ENCODE peak calls at places on chromosomes 4 and X, in four cellular contexts. Y, T, M and G are unnamed samples.
A peak's percentile ranks its signal among the peaks of the same experiment; 100 is the strongest.

GRCh38 chr4:147839200-147839599 is 107.3 kb downstream of the ARHGAP10 start:
- DNase-seq in T (no peak), M (no peak), Y (no peak), G (no peak)

GRCh38 chr4:19913670-19914069 is 338.0 kb upstream of the SLIT2 start:
- DNase-seq in T (no peak), M (no peak), Y (no peak), G (no peak)

GRCh38 chr4:101527186-101527585 is 179.9 kb upstream of the PPP3CA start:
- DNase-seq in T (no peak), M (no peak), Y (no peak), G (no peak)

GRCh38 chrX:37796805-37797204 is 16.9 kb downstream of the CYBB start:
- DNase-seq in T (no peak), Y (no peak), M (no peak), G (no peak)

GRCh38 chrX:107718156-107718621 is 57.4 kb downstream of the TSC22D3 start:
- DNase-seq in Y (peak; percentile 82), T (peak; percentile 44), M (peak; percentile 86), G (peak; percentile 71)

GRCh38 chrX:112642349-112642748 is 37.4 kb downstream of the LHFPL1 start:
- DNase-seq in T (peak; percentile 11), Y (peak; percentile 67), M (peak; percentile 46), G (peak; percentile 21)

GRCh38 chr4:38805530-38806145 is 1.0 kb upstream of the TLR1 start:
- DNase-seq in M (no peak), Y (no peak), T (no peak), G (no peak)

GRCh38 chr4:108029731-108030130 is 40.0 kb downstream of the HADH start:
- DNase-seq in T (no peak), M (no peak), Y (no peak), G (no peak)

GRCh38 chr4:165828928-165829327 is 44.1 kb upstream of the TLL1 start:
- DNase-seq in T (no peak), M (no peak), Y (no peak), G (no peak)

GRCh38 chrX:70088281-70088680 is 26.0 kb downstream of the OTUD6A start:
- DNase-seq in Y (no peak), T (no peak), M (no peak), G (no peak)

GRCh38 chr4:123785515-123785914 is 388.9 kb downstream of the SPRY1 start:
- DNase-seq in Y (peak; percentile 32), T (no peak), M (no peak), G (no peak)

GRCh38 chr4:73704314-73705055 is 35.9 kb upstream of the CXCL8 start:
- DNase-seq in Y (peak; percentile 17), T (peak; percentile 48), M (peak; percentile 91), G (peak; percentile 82)

GRCh38 chr4:64807821-64808220 is 398.6 kb upstream of the TECRL start:
- DNase-seq in Y (no peak), M (no peak), T (no peak), G (no peak)

GRCh38 chr4:80010316-80010715 is 62.7 kb downstream of the ANTXR2 start:
- DNase-seq in M (no peak), Y (no peak), T (no peak), G (no peak)

GRCh38 chrX:131704136-131704695 is 160.3 kb downstream of the OR13H1 start:
- DNase-seq in Y (peak; percentile 6), T (no peak), M (peak; percentile 92), G (no peak)

GRCh38 chr4:182133033-182133432 is 110.2 kb upstream of the TENM3 start:
- DNase-seq in M (no peak), Y (no peak), T (no peak), G (no peak)

GRCh38 chr4:63296773-63297172 is 1112.5 kb downstream of the TECRL start:
- DNase-seq in Y (peak; percentile 30), T (peak; percentile 4), M (peak; percentile 1), G (no peak)

GRCh38 chrX:24293412-24293811 is 20.5 kb downstream of the SUPT20HL2 start:
- DNase-seq in M (no peak), Y (no peak), T (no peak), G (no peak)

GRCh38 chr4:16827045-16827444 is 71.4 kb downstream of the LDB2 start:
- DNase-seq in M (no peak), Y (peak; percentile 38), T (no peak), G (no peak)

GRCh38 chrX:109875831-109876230 is 127.1 kb upstream of the TMEM164 start:
- DNase-seq in Y (no peak), M (no peak), T (no peak), G (no peak)

GRCh38 chr4:177229331-177229730 is 80.3 kb upstream of the NEIL3 start:
- DNase-seq in Y (no peak), T (no peak), M (no peak), G (no peak)

GRCh38 chr4:16472537-16472936 is 246.3 kb upstream of the TAPT1 start:
- DNase-seq in Y (no peak), T (no peak), M (no peak), G (no peak)

GRCh38 chr4:71382569-71383560 is 44.0 kb downstream of the SLC4A4 start:
- DNase-seq in M (no peak), Y (no peak), T (no peak), G (no peak)

GRCh38 chr4:7050481-7051143 is 7.4 kb downstream of the TADA2B start:
- DNase-seq in T (no peak), Y (no peak), M (no peak), G (no peak)

GRCh38 chr4:34181891-34182290 is 2062.4 kb downstream of the ARAP2 start:
- DNase-seq in M (peak; percentile 89), T (no peak), Y (no peak), G (peak; percentile 13)

GRCh38 chr4:82463221-82463620 is 32.8 kb downstream of the ENOPH1 start:
- DNase-seq in M (no peak), Y (no peak), T (no peak), G (no peak)

DNA sequence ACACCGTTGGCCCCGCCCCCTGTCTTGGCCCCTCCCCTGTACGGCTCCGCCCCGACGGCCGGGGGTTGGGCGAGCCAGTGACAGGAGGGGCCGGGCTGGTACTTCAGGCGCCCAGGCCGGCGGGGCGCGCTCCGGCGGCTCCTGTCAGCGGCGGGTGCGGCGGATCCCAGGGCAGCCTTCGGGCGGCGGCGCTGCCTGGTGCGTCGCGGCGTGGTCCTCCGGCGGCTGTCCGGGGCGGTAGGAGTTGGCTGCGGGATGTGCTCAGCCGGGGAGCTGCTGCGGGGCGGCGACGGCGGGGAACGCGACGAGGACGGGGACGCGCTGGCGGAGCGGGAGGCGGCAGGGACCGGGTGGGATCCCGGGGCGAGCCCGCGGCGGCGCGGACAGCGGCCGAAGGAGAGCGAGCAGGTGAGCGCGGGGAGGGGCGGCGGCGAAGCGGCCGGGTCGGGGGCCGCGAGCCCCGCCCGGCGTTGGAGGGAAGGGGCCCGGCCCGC is at the start of gene FAM241A:
- DNase-seq in Y (peak; percentile 89), T (peak; percentile 29), M (peak; percentile 80), G (peak; percentile 54)
- TF ChIP-seq REST in Y (no peak), T (no peak), M (no peak), G (no peak)

GRCh38 chr4:15294832-15295231 is 133.0 kb upstream of the C1QTNF7 start:
- DNase-seq in Y (no peak), M (no peak), T (no peak), G (no peak)

GRCh38 chr4:15294202-15294601 is 133.6 kb upstream of the C1QTNF7 start:
- DNase-seq in Y (no peak), T (no peak), M (no peak), G (no peak)

GRCh38 chr4:15299627-15300026 is 128.2 kb upstream of the C1QTNF7 start:
- DNase-seq in M (no peak), Y (no peak), T (no peak), G (no peak)

GRCh38 chr4:15295421-15296162 is 132.2 kb upstream of the C1QTNF7 start:
- DNase-seq in M (no peak), T (no peak), Y (no peak), G (no peak)

DNA sequence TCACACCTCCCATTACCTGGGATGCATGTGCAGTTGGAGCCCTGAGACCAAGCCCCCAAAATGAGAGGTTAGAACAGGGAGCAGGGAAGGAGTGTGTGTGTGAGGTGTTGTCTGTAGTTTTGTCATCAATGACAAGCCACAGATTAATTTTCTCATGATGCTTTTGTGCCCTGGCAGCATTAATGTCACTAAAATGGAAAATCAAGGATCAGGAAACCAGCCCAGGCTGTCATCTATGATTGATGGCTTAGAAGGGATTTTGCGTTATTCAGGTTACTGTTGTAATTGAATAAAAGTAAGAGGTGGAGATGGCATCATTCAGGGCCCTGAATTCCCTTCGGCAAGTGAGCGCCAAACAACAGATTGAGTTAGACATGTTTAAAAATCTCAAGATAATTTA is 130.5 kb upstream of the C1QTNF7 start:
- DNase-seq in T (no peak), M (no peak), Y (no peak), G (no peak)
- TF ChIP-seq REST in T (no peak), M (no peak), Y (no peak), G (no peak)

GRCh38 chr4:1764670-1765069 is 28.4 kb upstream of the FGFR3 start:
- DNase-seq in Y (no peak), T (no peak), M (no peak), G (no peak)
- TF ChIP-seq REST in Y (no peak), T (no peak), M (no peak), G (no peak)

GRCh38 chr4:87913871-87914270 is 61.6 kb upstream of the SPP1 start:
- DNase-seq in Y (no peak), M (no peak), T (no peak), G (no peak)

GRCh38 chr4:87915621-87916020 is 59.9 kb upstream of the SPP1 start:
- DNase-seq in Y (no peak), M (no peak), T (no peak), G (no peak)

GRCh38 chr4:87910795-87911194 is 64.7 kb upstream of the SPP1 start:
- DNase-seq in M (no peak), T (peak; percentile 47), Y (peak; percentile 62), G (no peak)

GRCh38 chr4:87911252-87911774 is 64.2 kb upstream of the SPP1 start:
- DNase-seq in M (no peak), Y (no peak), T (peak; percentile 96), G (no peak)

GRCh38 chr4:87912164-87913004 is 63.1 kb upstream of the SPP1 start:
- DNase-seq in M (no peak), T (peak; percentile 29), Y (no peak), G (no peak)
- TF ChIP-seq REST in M (no peak), T (no peak), Y (no peak), G (no peak)

DNA sequence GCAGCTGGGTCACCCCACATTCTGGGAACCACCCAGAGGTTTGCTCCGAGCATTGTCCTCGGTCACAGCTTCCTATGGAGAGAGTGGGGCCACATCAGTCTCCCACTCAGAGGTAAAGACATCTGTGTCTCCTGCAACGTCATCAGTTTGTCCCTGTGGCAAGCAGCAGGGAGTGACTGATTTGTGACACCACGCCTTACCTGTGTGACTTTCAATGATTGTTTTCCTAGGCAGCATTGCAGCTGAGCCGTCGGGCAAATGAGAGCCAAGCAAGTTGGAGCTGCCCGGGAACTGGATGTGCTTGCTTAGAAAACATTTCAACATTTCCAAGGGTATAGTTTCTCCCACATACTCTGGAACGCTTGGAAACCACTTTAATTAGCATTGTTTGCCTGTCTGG is 29.7 kb upstream of the HELT start:
- DNase-seq in M (no peak), T (no peak), Y (no peak), G (no peak)
- TF ChIP-seq REST in M (no peak), T (no peak), Y (no peak), G (no peak)